ENCODE peak calls at places on chromosome 11, in five cellular contexts. J is SJSA1, W is esophagus squamous epithelium, K is activated T-cell treated with anti-CD3 and anti-CD28 coated beads for 1 hour, Q is AG04449. H is an unnamed sample.

GRCh38 chr11:78654071-78654470 is 79.4 kb upstream of the NARS2 start:
- DNase-seq in J (no peak), W (no peak), K (no peak), Q (no peak), H (no peak)

GRCh38 chr11:17695454-17696441 is 23.6 kb upstream of the MYOD1 start:
- DNase-seq in J (no peak), W (no peak), K (no peak), Q (no peak), H (no peak)

GRCh38 chr11:134223836-134224709 is at the start of the genes NCAPD3 and VPS26B:
- DNase-seq in J (peak), W (peak), K (peak), Q (peak), H (peak)

GRCh38 chr11:44424841-44425240 is 114.9 kb upstream of the ALX4 start:
- DNase-seq in J (peak), W (no peak), K (no peak), Q (no peak), H (no peak)

GRCh38 chr11:69382131-69383128 is 88.5 kb downstream of the MYEOV start:
- DNase-seq in J (peak), W (no peak), K (no peak), Q (no peak), H (peak)

GRCh38 chr11:121551463-121551862 is 98.7 kb upstream of the SORL1-AS1 start:
- DNase-seq in J (no peak), W (no peak), K (no peak), Q (no peak), H (no peak)

GRCh38 chr11:97895572-97895971 is 1125.2 kb upstream of the CNTN5 start:
- DNase-seq in J (no peak), W (no peak), K (no peak), Q (no peak), H (no peak)

GRCh38 chr11:60924110-60924905 is at the start of gene TMEM132A:
- DNase-seq in J (peak), W (no peak), K (no peak), Q (no peak), H (peak)

GRCh38 chr11:69013009-69013951 is at the start of gene MRGPRF:
- DNase-seq in J (peak), W (no peak), K (no peak), Q (no peak), H (no peak)

GRCh38 chr11:31974737-31975136 is 116.1 kb upstream of the RCN1 start:
- DNase-seq in J (no peak), W (no peak), K (no peak), Q (peak), H (no peak)

GRCh38 chr11:68989936-68990606 is 9.3 kb upstream of the MRGPRD start:
- DNase-seq in J (peak), W (no peak), K (no peak), Q (no peak), H (no peak)

GRCh38 chr11:102620858-102621561 is 4.1 kb downstream of the MMP20 start:
- DNase-seq in J (peak), W (no peak), K (no peak), Q (no peak), H (peak)

GRCh38 chr11:134684576-134684975 is 272.5 kb upstream of the B3GAT1 start:
- DNase-seq in J (no peak), W (no peak), K (no peak), Q (no peak), H (no peak)

GRCh38 chr11:57399221-57399620 is 8.8 kb upstream of the PRG2 start:
- DNase-seq in J (no peak), W (no peak), K (no peak), Q (no peak), H (no peak)

GRCh38 chr11:3822312-3822711 is 14.0 kb downstream of the PGAP2 start:
- DNase-seq in J (no peak), W (no peak), K (no peak), Q (no peak), H (no peak)

GRCh38 chr11:1531961-1532586 is 40.0 kb downstream of the DUSP8 start:
- DNase-seq in J (no peak), W (no peak), K (no peak), Q (no peak), H (no peak)

GRCh38 chr11:79973701-79974626 is 533.1 kb upstream of the TENM4 start:
- DNase-seq in J (no peak), W (no peak), K (no peak), Q (no peak), H (no peak)

GRCh38 chr11:126280595-126280994 is 2.3 kb upstream of the TIRAP start:
- DNase-seq in J (no peak), W (no peak), K (no peak), Q (no peak), H (peak)

GRCh38 chr11:19577391-19577831 is 135.2 kb upstream of the NAV2 start:
- DNase-seq in J (no peak), W (no peak), K (no peak), Q (no peak), H (no peak)

GRCh38 chr11:38095268-38095667 is 1497.2 kb upstream of the RAG2 start:
- DNase-seq in J (no peak), W (no peak), K (no peak), Q (no peak), H (no peak)

GRCh38 chr11:57640068-57640800 is 9.5 kb downstream of the YPEL4 start:
- DNase-seq in J (no peak), W (no peak), K (no peak), Q (no peak), H (no peak)

GRCh38 chr11:31815743-31816466 is 4.8 kb upstream of the PAX6 start:
- DNase-seq in J (no peak), W (no peak), K (no peak), Q (no peak), H (no peak)

GRCh38 chr11:70404244-70404643 is 5.9 kb downstream of the CTTN start:
- DNase-seq in J (no peak), W (no peak), K (no peak), Q (no peak), H (no peak)

H was measured in OCI-LY7.